ENCODE peak calls at places on chromosomes 12 and 14, in six cellular contexts. E, J, C, R, V and O are unnamed samples.

GRCh38 chr12:118061011-118061875 is at the start of gene WSB2:
- DNase-seq in E (peak), V (peak), C (peak), J (no peak), R (peak), O (peak)

GRCh38 chr12:6444704-6445688 is at the start of gene CD27:
- DNase-seq in C (no peak), E (no peak), V (no peak), J (no peak), R (no peak), O (no peak)

GRCh38 chr14:57530571-57530970 is 36.9 kb upstream of the CCDC198 start:
- DNase-seq in J (no peak), V (no peak), R (no peak), E (no peak), C (no peak), O (no peak)

GRCh38 chr12:12715459-12716150 is 1.6 kb upstream of the CDKN1B start:
- DNase-seq in R (no peak), J (no peak), V (no peak), C (no peak), E (peak), O (peak)

GRCh38 chr14:38198425-38198824 is 9.3 kb upstream of the SSTR1 start:
- DNase-seq in V (no peak), E (no peak), J (no peak), R (no peak), C (no peak), O (no peak)

GRCh38 chr14:76951149-76951548 is 77.4 kb downstream of the IRF2BPL start:
- DNase-seq in R (no peak), E (no peak), C (no peak), V (no peak), J (no peak), O (no peak)

GRCh38 chr12:16229676-16230075 is 47.8 kb downstream of the SLC15A5 start:
- DNase-seq in V (no peak), J (no peak), E (no peak), R (no peak), C (no peak), O (no peak)

GRCh38 chr14:68670344-68670725 is 122.5 kb downstream of the ZFP36L1 start:
- DNase-seq in C (no peak), E (no peak), V (no peak), J (no peak), R (no peak), O (no peak)

GRCh38 chr14:21056520-21057163 is 980 bp upstream of the RNASE8 start:
- DNase-seq in C (no peak), V (no peak), R (no peak), J (peak), E (peak), O (no peak)

GRCh38 chr14:104753528-104754212 is 723 bp downstream of the SIVA1 start:
- DNase-seq in E (peak), J (peak), V (no peak), C (no peak), R (no peak), O (no peak)

GRCh38 chr14:42806909-42807315 is 1200.2 kb downstream of the LRFN5 start:
- DNase-seq in E (peak), R (no peak), C (no peak), V (no peak), J (peak), O (no peak)

GRCh38 chr14:95045255-95045701 is 112.1 kb downstream of the DICER1 start:
- DNase-seq in V (no peak), R (no peak), E (no peak), J (no peak), C (no peak), O (no peak)

GRCh38 chr12:122117979-122118378 is 39.4 kb downstream of the MLXIP start:
- DNase-seq in J (no peak), C (no peak), E (peak), R (no peak), V (no peak), O (no peak)

GRCh38 chr14:80427101-80427500 is 215.8 kb upstream of the DIO2 start:
- DNase-seq in R (no peak), E (peak), V (no peak), J (peak), C (no peak), O (no peak)

GRCh38 chr12:8077207-8077606 is 4.9 kb upstream of the NECAP1 start:
- DNase-seq in J (peak), V (no peak), C (no peak), R (no peak), E (peak), O (no peak)

GRCh38 chr14:104393898-104394605 is 185.5 kb upstream of the C14orf180 start:
- DNase-seq in R (no peak), C (no peak), J (no peak), V (no peak), E (no peak), O (peak)

GRCh38 chr12:53500119-53500775 is 836 bp upstream of the TARBP2 start:
- DNase-seq in J (peak), R (no peak), E (peak), V (no peak), C (no peak), O (no peak)

GRCh38 chr14:53999061-53999488 is 42.5 kb upstream of the BMP4 start:
- DNase-seq in J (peak), V (no peak), C (no peak), E (peak), R (no peak), O (no peak)

GRCh38 chr12:121713257-121714155 is 954 bp downstream of the TMEM120B start:
- DNase-seq in J (no peak), V (no peak), R (no peak), E (peak), C (no peak), O (no peak)

GRCh38 chr14:97580923-97581495 is 783.8 kb downstream of the VRK1 start:
- DNase-seq in E (no peak), R (no peak), J (peak), C (peak), V (no peak), O (no peak)